ENCODE peak calls at places on chromosomes 11 and 22, in six cellular contexts. U, M, I, K, X and B are unnamed samples.

GRCh38 chr22:39275814-39276443 is 31.1 kb upstream of the PDGFB start:
- DNase-seq in U (no peak), M (no peak), I (no peak), K (no peak), X (no peak), B (no peak)

GRCh38 chr11:75468534-75469340 is 35.7 kb upstream of the KLHL35 start:
- DNase-seq in U (peak), M (peak), I (peak), K (no peak), X (peak), B (peak)

GRCh38 chr22:50676661-50677492 is 4.3 kb downstream of the SHANK3 start:
- DNase-seq in U (peak), M (no peak), I (no peak), K (peak), X (no peak), B (no peak)

GRCh38 chr11:48148749-48149148 is 67.9 kb upstream of the OR4B1 start:
- DNase-seq in U (no peak), M (no peak), I (peak), K (no peak), X (no peak), B (no peak)

GRCh38 chr11:71986131-71986530 is 12.6 kb upstream of the IL18BP start:
- DNase-seq in U (no peak), M (no peak), I (no peak), K (no peak), X (no peak), B (no peak)

GRCh38 chr11:96035031-96035743 is 111.3 kb upstream of the MTMR2 start:
- DNase-seq in U (no peak), M (no peak), I (no peak), K (no peak), X (no peak), B (no peak)

GRCh38 chr11:17277024-17277584 is 565 bp downstream of the NUCB2 start:
- DNase-seq in U (no peak), M (no peak), I (peak), K (peak), X (no peak), B (peak)

GRCh38 chr11:114068327-114068726 is 8.8 kb downstream of the ZBTB16 start:
- DNase-seq in U (no peak), M (no peak), I (no peak), K (no peak), X (no peak), B (peak)

GRCh38 chr11:46296520-46297448 is 19.3 kb downstream of the CREB3L1 start:
- DNase-seq in U (no peak), M (peak), I (peak), K (no peak), X (no peak), B (peak)

GRCh38 chr22:38413085-38414008 is 41.7 kb downstream of the KCNJ4 start:
- DNase-seq in U (peak), M (no peak), I (no peak), K (peak), X (peak), B (peak)

GRCh38 chr11:87114093-87114492 is 76.4 kb downstream of the TMEM135 start:
- DNase-seq in U (no peak), M (no peak), I (no peak), K (no peak), X (no peak), B (no peak)
- TF ChIP-seq POLR2AphosphoS5 in U (no peak), M (no peak), I (no peak), K (no peak), X (no peak), B (no peak)

DNA sequence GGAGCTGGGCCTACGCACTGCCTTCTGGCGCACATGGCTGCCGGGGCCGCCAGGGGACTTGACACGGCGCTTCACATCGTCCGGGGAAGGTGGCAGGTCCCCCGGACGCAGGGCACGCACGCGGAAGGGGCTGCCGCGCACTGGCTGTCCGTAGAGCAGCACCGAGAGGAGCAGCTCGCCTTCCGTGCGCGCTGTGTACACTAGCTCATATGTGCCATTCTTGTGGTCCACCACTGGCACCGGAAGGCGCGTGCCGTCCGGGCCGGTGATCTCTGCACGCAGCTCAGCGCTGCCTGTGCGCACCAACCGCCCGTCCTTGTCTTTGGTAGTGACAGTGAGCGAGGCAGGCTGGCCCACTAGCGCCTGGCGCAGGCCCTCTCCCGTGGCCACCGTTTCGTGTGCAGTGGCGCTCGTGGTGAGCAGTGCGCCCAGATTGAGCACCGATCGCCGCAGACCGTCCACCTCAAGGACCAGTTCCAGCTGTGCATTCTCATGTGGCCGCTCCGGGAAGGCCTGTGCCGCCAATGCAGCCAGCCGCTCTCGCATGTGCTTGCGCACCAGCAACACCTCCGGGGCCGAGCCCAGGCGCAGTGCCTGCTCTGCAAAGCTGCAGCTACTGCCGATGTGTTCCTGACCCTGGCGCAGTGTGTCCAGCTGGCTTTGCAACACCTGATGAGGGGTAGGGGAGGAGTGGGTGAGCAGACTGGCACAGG is 15.7 kb upstream of the HPX start:
- DNase-seq in U (no peak), M (peak), I (no peak), K (no peak), X (no peak), B (no peak)
- H3K4me3 ChIP-seq in U (no peak), M (no peak), I (no peak), K (no peak), X (no peak), B (no peak)

GRCh38 chr22:41407433-41407832 is 25.7 kb downstream of the TEF start:
- DNase-seq in U (no peak), M (no peak), I (no peak), K (no peak), X (no peak), B (no peak)

GRCh38 chr22:41403532-41404318 is 22.0 kb downstream of the TEF start:
- DNase-seq in U (peak), M (peak), I (peak), K (peak), X (peak), B (peak)

GRCh38 chr22:41408665-41409064 is 26.9 kb downstream of the TEF start:
- DNase-seq in U (peak), M (no peak), I (no peak), K (no peak), X (no peak), B (no peak)

GRCh38 chr22:41401781-41402648 is 20.3 kb downstream of the TEF start:
- DNase-seq in U (peak), M (peak), I (peak), K (no peak), X (peak), B (peak)

GRCh38 chr22:41405588-41405987 is 23.8 kb downstream of the TEF start:
- DNase-seq in U (no peak), M (no peak), I (no peak), K (no peak), X (no peak), B (no peak)
- TF ChIP-seq POLR2A in U (no peak), M (no peak), I (no peak), K (no peak), X (no peak), B (no peak)

DNA sequence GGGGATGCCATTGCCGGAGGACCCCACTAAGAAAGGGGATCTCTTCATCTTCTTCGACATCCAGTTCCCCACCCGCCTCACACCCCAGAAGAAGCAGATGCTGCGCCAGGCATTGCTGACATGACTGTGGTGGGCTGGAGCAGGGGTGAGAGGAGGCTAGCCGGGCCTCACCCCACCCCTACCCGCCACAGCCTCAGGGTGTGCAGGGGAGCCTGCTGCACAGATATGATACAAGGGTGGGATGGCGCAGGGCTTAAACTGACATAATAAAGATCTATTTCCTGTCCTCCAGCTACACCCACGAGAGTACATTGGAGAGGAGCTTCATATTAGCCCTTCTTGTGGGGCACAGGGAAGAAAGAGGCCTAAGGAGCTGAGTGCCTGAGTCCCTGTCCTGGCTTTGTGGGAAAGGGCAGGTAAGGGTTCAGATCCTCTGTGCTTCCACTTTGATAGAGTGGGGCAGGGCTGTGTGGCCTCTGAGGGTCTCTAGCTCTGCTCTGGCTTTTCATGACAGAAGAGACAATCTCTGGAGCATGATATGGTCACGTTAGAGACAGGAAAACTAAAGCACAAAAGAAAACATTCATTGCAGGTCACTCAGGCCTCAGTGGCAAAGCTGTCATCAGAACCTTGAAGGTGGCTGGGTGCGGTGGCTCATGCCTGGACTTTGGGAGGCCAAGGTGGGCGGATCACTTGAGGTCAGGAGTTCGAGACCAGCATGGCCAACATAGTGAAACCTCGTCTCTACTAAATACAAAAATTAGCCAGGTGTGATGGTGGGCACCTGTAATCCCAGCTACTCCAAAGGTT is 12.4 kb downstream of the UCP2 start:
- DNase-seq in U (no peak), M (no peak), I (no peak), K (no peak), X (no peak), B (no peak)
- TF ChIP-seq POLR2AphosphoS5 in U (no peak), M (no peak), I (no peak), K (no peak), X (no peak), B (no peak)

GRCh38 chr11:92707173-92707619 is 262.3 kb upstream of the MTNR1B start:
- DNase-seq in U (no peak), M (no peak), I (no peak), K (no peak), X (no peak), B (no peak)
- H3K4me3 ChIP-seq in U (no peak), M (no peak), I (no peak), K (no peak), X (no peak), B (no peak)

GRCh38 chr11:102599642-102600261 is 25.4 kb downstream of the MMP20 start:
- DNase-seq in U (no peak), M (no peak), I (peak), K (no peak), X (no peak), B (no peak)

GRCh38 chr11:102598272-102598671 is 26.9 kb downstream of the MMP20 start:
- DNase-seq in U (no peak), M (no peak), I (no peak), K (no peak), X (no peak), B (no peak)

GRCh38 chr11:102600666-102601065 is 24.5 kb downstream of the MMP20 start:
- DNase-seq in U (no peak), M (no peak), I (no peak), K (no peak), X (no peak), B (no peak)

GRCh38 chr11:102592634-102593581 is 32.2 kb downstream of the MMP20 start:
- DNase-seq in U (no peak), M (no peak), I (peak), K (no peak), X (no peak), B (no peak)

GRCh38 chr11:102596578-102596977 is 28.6 kb downstream of the MMP20 start:
- DNase-seq in U (no peak), M (no peak), I (no peak), K (no peak), X (no peak), B (no peak)
- TF ChIP-seq POLR2A in U (no peak), M (no peak), I (no peak), K (no peak), X (no peak), B (no peak)

GRCh38 chr11:61041755-61042518 is 60.4 kb upstream of the CD5 start:
- DNase-seq in U (peak), M (no peak), I (peak), K (no peak), X (peak), B (no peak)
- TF ChIP-seq POLR2AphosphoS5 in U (peak), M (no peak), I (no peak), K (no peak), X (peak), B (no peak)

GRCh38 chr11:59674291-59674690 is 5.5 kb upstream of the PATL1 start:
- DNase-seq in U (no peak), M (no peak), I (no peak), K (no peak), X (no peak), B (no peak)
- H3K4me3 ChIP-seq in U (no peak), M (no peak), I (no peak), K (no peak), X (no peak), B (no peak)